ENCODE peak calls at places on chromosomes 7 and 10, in seven cellular contexts. H is tibial artery, R is HFF-Myc, A is small intestine, W is K562, E is iPS DF 6.9, Y is fibroblast of the aortic adventitia. Z is an unnamed sample.

GRCh38 chr7:77753173-77753572 is 45.1 kb downstream of the TMEM60 start:
- DNase-seq in W (no peak), H (no peak), A (no peak), E (no peak), R (no peak), Y (no peak), Z (no peak)

GRCh38 chr7:53485354-53485753 is 449.9 kb downstream of the POM121L12 start:
- DNase-seq in H (no peak), E (no peak), W (no peak), Y (no peak), A (no peak), R (no peak), Z (no peak)

GRCh38 chr7:21757537-21758282 is 188.0 kb downstream of the CDCA7L start:
- DNase-seq in A (no peak), H (no peak), R (no peak), E (no peak), W (no peak), Y (no peak), Z (no peak)

GRCh38 chr7:135743907-135744789 is 4.5 kb downstream of the FAM180A start:
- DNase-seq in A (no peak), W (no peak), Y (peak), R (no peak), E (no peak), H (peak), Z (no peak)

GRCh38 chr10:101227765-101228681 is 1.2 kb downstream of the LBX1 start:
- DNase-seq in A (no peak), R (no peak), W (no peak), E (no peak), H (no peak), Y (no peak), Z (no peak)

GRCh38 chr10:75043256-75044121 is 68.0 kb upstream of the SAMD8 start:
- DNase-seq in E (no peak), H (no peak), A (no peak), R (no peak), Y (no peak), W (peak), Z (peak)

GRCh38 chr10:106378251-106378650 is 786.3 kb downstream of the SORCS1 start:
- DNase-seq in R (no peak), A (no peak), Y (no peak), H (no peak), E (no peak), W (no peak), Z (no peak)

GRCh38 chr7:146701166-146701565 is 584.6 kb downstream of the CNTNAP2 start:
- DNase-seq in Y (no peak), A (no peak), E (no peak), W (no peak), H (no peak), R (no peak), Z (no peak)

GRCh38 chr7:121393005-121393366 is 3.1 kb downstream of the FAM3C start:
- DNase-seq in Y (no peak), R (no peak), A (no peak), H (no peak), E (no peak), W (no peak), Z (no peak)

GRCh38 chr10:97063271-97063982 is 122.3 kb downstream of the SLIT1 start:
- DNase-seq in H (no peak), W (no peak), Y (no peak), A (no peak), E (no peak), R (no peak), Z (no peak)

GRCh38 chr10:77325233-77325537 is 312.4 kb downstream of the KCNMA1 start:
- DNase-seq in H (no peak), R (no peak), A (peak), W (no peak), Y (no peak), E (no peak), Z (no peak)

GRCh38 chr10:85612833-85613232 is 753.8 kb downstream of the GRID1 start:
- DNase-seq in R (no peak), A (no peak), Y (no peak), E (no peak), H (peak), W (peak), Z (peak)

GRCh38 chr7:111756687-111757178 is 194.4 kb upstream of the IMMP2L start:
- DNase-seq in A (no peak), R (no peak), E (peak), H (peak), Y (peak), W (no peak), Z (peak)

GRCh38 chr7:29607889-29608288 is 44.3 kb downstream of the PRR15 start:
- DNase-seq in E (no peak), R (no peak), W (no peak), H (no peak), A (peak), Y (peak), Z (no peak)

GRCh38 chr7:106012935-106013439 is 49.9 kb downstream of the CDHR3 start:
- DNase-seq in W (no peak), Y (peak), H (no peak), R (peak), A (no peak), E (no peak), Z (no peak)

GRCh38 chr10:4199196-4199595 is 414.2 kb upstream of the KLF6 start:
- DNase-seq in H (no peak), R (no peak), A (no peak), Y (no peak), E (no peak), W (no peak), Z (no peak)

GRCh38 chr10:1309237-1309968 is 253.2 kb downstream of the WDR37 start:
- DNase-seq in W (no peak), R (no peak), E (peak), A (no peak), H (no peak), Y (no peak), Z (peak)

GRCh38 chr7:150435390-150436073 is 14.9 kb upstream of the GIMAP8 start:
- DNase-seq in H (no peak), Y (no peak), E (no peak), R (no peak), W (no peak), A (no peak), Z (peak)

GRCh38 chr7:42678315-42678714 is 233.6 kb downstream of the C7orf25 start:
- DNase-seq in A (no peak), E (no peak), Y (no peak), H (no peak), W (no peak), R (no peak), Z (no peak)

GRCh38 chr10:69383485-69384089 is 33.1 kb downstream of the TACR2 start:
- DNase-seq in A (no peak), W (no peak), H (no peak), Y (peak), R (no peak), E (no peak), Z (no peak)

GRCh38 chr10:91709394-91709798 is 76.5 kb upstream of the PPP1R3C start:
- DNase-seq in R (no peak), H (no peak), E (no peak), W (no peak), A (peak), Y (peak), Z (no peak)

GRCh38 chr10:62817763-62818425 is 1.7 kb upstream of the EGR2 start:
- DNase-seq in R (no peak), Y (peak), W (peak), H (peak), E (peak), A (peak), Z (peak)

GRCh38 chr7:36958094-36958718 is 233.9 kb upstream of the AOAH start:
- DNase-seq in R (no peak), E (no peak), W (no peak), A (no peak), H (no peak), Y (no peak), Z (no peak)

GRCh38 chr10:75103881-75104686 is 7.4 kb upstream of the SAMD8 start:
- DNase-seq in Y (no peak), W (no peak), R (no peak), H (peak), A (no peak), E (no peak), Z (no peak)

GRCh38 chr7:100613447-100614185 is 1.3 kb downstream of the MOSPD3 start:
- DNase-seq in Y (no peak), R (no peak), E (no peak), W (no peak), H (no peak), A (no peak), Z (no peak)

GRCh38 chr7:18117482-18117881 is 89.8 kb upstream of the PRPS1L1 start:
- DNase-seq in R (no peak), Y (peak), W (no peak), E (no peak), H (no peak), A (no peak), Z (no peak)

GRCh38 chr7:112202819-112203218 is 3.4 kb downstream of the DOCK4 start:
- DNase-seq in E (no peak), Y (peak), R (no peak), H (no peak), W (no peak), A (peak), Z (no peak)

GRCh38 chr10:11204355-11204879 is 186.7 kb downstream of the CELF2 start:
- DNase-seq in E (no peak), H (no peak), R (no peak), A (no peak), Y (no peak), W (no peak), Z (no peak)

GRCh38 chr7:134828361-134828760 is 48.9 kb downstream of the CALD1 start:
- DNase-seq in Y (peak), W (no peak), H (no peak), A (no peak), R (no peak), E (no peak), Z (no peak)

GRCh38 chr7:91248996-91249395 is 15.2 kb upstream of the FZD1 start:
- DNase-seq in Y (no peak), H (no peak), A (no peak), W (no peak), E (no peak), R (no peak), Z (no peak)

GRCh38 chr10:12741255-12741915 is 260.1 kb downstream of the CCDC3 start:
- DNase-seq in R (no peak), A (no peak), E (no peak), Y (no peak), H (peak), W (no peak), Z (peak)

GRCh38 chr7:30936650-30937245 is 25.1 kb downstream of the AQP1 start:
- DNase-seq in E (no peak), Y (no peak), H (no peak), A (no peak), W (no peak), R (no peak), Z (no peak)

GRCh38 chr10:124005091-124005490 is 88.3 kb downstream of the CHST15 start:
- DNase-seq in A (no peak), H (no peak), Y (no peak), W (no peak), E (no peak), R (no peak), Z (peak)

GRCh38 chr7:75534727-75535307 is 42.7 kb downstream of the SPDYE5 start:
- DNase-seq in R (no peak), H (no peak), A (no peak), Y (peak), W (peak), E (no peak), Z (no peak)

GRCh38 chr7:2251841-2252771 is 10.1 kb downstream of the NUDT1 start:
- DNase-seq in Y (no peak), R (no peak), E (no peak), W (no peak), H (no peak), A (no peak), Z (no peak)

GRCh38 chr10:14306201-14306600 is 24.5 kb downstream of the FRMD4A start:
- DNase-seq in E (no peak), A (no peak), W (no peak), R (no peak), Y (no peak), H (no peak), Z (no peak)

GRCh38 chr7:51569176-51569575 is 252.6 kb upstream of the COBL start:
- DNase-seq in Y (no peak), E (no peak), W (no peak), R (no peak), A (no peak), H (no peak), Z (no peak)

GRCh38 chr10:43136432-43136831 is 1.8 kb upstream of the CSGALNACT2 start:
- DNase-seq in H (no peak), E (no peak), R (no peak), W (no peak), A (no peak), Y (no peak), Z (no peak)
- H3K4me3 ChIP-seq in H (no peak), E (no peak), R (no peak), W (no peak), A (no peak), Y (peak), Z (no peak)

DNA sequence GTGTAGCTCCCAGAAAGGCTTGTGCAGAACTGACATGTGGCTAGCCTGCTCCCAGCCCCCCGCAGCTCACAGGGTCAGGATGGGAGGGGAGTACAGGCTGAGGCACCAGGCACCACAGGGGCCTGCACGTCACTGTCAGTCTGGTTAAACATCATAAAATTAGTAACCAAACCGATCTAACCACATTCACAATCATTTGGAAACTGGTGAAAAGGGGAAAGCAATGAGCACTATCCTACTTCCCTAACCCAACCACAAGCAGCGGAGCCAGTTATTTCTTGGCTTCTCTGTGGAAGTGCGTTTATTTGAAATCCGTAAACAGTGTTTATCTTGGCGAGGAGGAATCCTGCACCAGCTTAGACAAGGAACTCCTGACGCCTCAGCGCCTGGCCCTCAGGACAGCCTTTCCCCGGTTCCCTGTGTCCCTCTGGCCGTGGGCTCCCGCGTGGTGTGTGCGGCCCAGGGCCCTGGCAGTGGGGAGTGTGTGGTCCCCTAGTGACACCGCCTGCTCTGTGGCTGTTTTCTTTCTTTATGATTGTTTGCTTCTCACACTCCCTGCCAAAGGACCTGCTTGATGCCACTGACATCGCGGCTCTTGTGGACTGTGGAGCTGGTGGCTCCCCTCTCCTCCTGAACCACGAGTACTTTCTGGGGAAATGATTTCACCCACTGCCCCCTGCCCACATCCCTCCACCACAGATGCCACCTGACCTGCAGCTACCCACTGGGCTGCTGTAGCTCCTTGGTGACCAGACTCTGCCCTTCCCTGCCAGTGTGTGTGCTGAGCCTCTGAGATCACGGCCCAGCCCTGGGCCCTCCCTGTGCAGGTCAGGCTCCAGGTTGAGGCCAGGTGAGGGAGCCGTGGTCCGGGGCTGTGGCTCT is 38.0 kb downstream of the INPP5A start:
- DNase-seq in W (no peak), E (no peak), Y (peak), R (peak), H (peak), A (peak), Z (no peak)
- H3K4me3 ChIP-seq in W (no peak), E (no peak), Y (no peak), R (no peak), H (peak), A (no peak), Z (peak)

GRCh38 chr10:35058134-35058533 is 32.0 kb downstream of the CUL2 start:
- DNase-seq in Y (peak), R (peak), A (no peak), E (no peak), H (no peak), W (no peak), Z (no peak)

GRCh38 chr10:35059486-35059885 is 30.7 kb downstream of the CUL2 start:
- DNase-seq in E (no peak), H (no peak), Y (peak), W (no peak), A (no peak), R (no peak), Z (no peak)

GRCh38 chr10:35058686-35059085 is 31.5 kb downstream of the CUL2 start:
- DNase-seq in W (no peak), R (no peak), E (no peak), Y (no peak), A (no peak), H (no peak), Z (no peak)

GRCh38 chr10:35063837-35064454 is 26.2 kb downstream of the CUL2 start:
- DNase-seq in H (no peak), A (no peak), Y (no peak), E (no peak), R (no peak), W (peak), Z (no peak)
- H3K4me3 ChIP-seq in H (no peak), A (no peak), Y (no peak), E (no peak), R (no peak), W (no peak), Z (no peak)

GRCh38 chr10:110219884-110220283 is 12.5 kb downstream of the MXI1 start:
- DNase-seq in W (no peak), H (no peak), Y (no peak), R (no peak), A (peak), E (no peak), Z (no peak)

GRCh38 chr10:110220383-110220782 is 13.0 kb downstream of the MXI1 start:
- DNase-seq in E (no peak), R (no peak), W (no peak), H (peak), A (no peak), Y (no peak), Z (no peak)

GRCh38 chr10:110222896-110223675 is 15.7 kb downstream of the MXI1 start:
- DNase-seq in H (no peak), R (no peak), E (no peak), Y (no peak), A (no peak), W (no peak), Z (no peak)

GRCh38 chr10:110221044-110221720 is 13.8 kb downstream of the MXI1 start:
- DNase-seq in E (no peak), Y (no peak), A (no peak), H (no peak), R (no peak), W (no peak), Z (no peak)

DNA sequence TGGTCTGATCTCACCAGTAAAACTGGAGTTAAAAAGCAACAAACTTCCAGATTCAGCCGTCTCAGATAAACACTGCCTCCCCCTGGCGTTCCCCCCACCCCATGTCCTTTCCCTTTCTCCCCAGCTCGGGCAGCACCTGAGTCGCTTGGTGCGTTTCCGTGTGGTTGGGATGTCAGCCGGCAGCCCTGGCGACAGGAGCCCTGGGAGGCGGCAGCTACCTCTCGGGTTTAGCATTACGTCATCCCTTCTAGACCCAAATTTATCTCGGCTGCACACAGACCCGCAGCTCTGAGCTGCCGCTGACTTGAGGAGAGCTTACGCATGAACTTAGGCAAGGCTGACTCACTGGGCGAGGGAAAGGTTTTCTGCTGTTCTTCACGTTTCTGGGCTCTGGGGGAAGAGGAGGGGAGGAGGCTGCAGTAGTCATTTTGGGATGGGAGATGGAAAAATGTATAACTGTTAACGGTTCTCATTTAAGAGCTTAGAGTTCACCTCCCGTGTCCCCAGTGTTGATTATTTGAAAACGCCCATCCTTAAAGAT is 14.4 kb downstream of the MXI1 start:
- DNase-seq in H (peak), E (no peak), A (peak), R (peak), Y (peak), W (peak), Z (peak)
- H3K4me3 ChIP-seq in H (peak), E (no peak), A (no peak), R (peak), Y (peak), W (peak), Z (peak)

DNA sequence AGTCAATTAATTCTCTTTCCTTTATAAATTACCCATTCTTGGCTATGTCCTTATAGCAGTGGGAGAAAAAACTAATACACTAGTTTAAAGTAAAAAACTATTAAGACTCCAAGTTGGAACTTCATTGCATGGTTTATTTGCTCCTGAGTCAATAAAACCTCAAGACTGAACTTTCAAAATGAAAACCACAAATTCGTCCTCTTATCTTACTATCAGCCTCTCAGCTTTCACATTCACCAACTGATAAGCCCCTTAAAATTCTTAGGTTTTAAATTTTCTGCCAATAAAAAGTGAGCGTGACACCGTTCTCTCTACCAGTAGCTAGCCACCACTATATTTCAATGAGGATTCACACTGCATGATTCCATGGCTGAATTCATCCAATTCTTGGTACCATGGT is 346.4 kb upstream of the NPSR1 start:
- DNase-seq in H (no peak), W (no peak), Y (peak), E (no peak), R (no peak), A (no peak), Z (no peak)
- H3K4me3 ChIP-seq in H (no peak), W (no peak), Y (no peak), E (no peak), R (no peak), A (no peak), Z (no peak)